ENCODE peak calls at places on chromosome 12, in six cellular contexts. T, A, S, Z, E and J are unnamed samples.

GRCh38 chr12:452667-453210 is 7.0 kb upstream of the B4GALNT3 start:
- DNase-seq in T (no peak), A (peak; percentile 40), S (peak; percentile 74), Z (no peak), E (no peak), J (no peak)

GRCh38 chr12:12182926-12183325 is 83.9 kb downstream of the LRP6 start:
- DNase-seq in T (peak; percentile 86), A (no peak), S (no peak), Z (no peak), E (no peak), J (no peak)

GRCh38 chr12:11732023-11732422 is 82.5 kb downstream of the ETV6 start:
- DNase-seq in T (no peak), A (no peak), S (no peak), Z (no peak), E (no peak), J (no peak)

GRCh38 chr12:55818140-55818728 is 393 bp downstream of the ORMDL2 start:
- DNase-seq in T (no peak), A (no peak), S (peak; percentile 58), Z (no peak), E (no peak), J (no peak)

GRCh38 chr12:113204806-113205205 is 16.5 kb upstream of the TPCN1 start:
- DNase-seq in T (no peak), A (no peak), S (no peak), Z (no peak), E (no peak), J (no peak)

GRCh38 chr12:109946505-109946904 is 46.4 kb downstream of the TCHP start:
- DNase-seq in T (peak; percentile 65), A (no peak), S (no peak), Z (peak; percentile 81), E (no peak), J (no peak)

GRCh38 chr12:31832740-31833540 is 104.1 kb upstream of the AMN1 start:
- DNase-seq in T (no peak), A (no peak), S (no peak), Z (no peak), E (no peak), J (no peak)

GRCh38 chr12:15186593-15186992 is 34.6 kb downstream of the RERG start:
- DNase-seq in T (no peak), A (peak; percentile 77), S (no peak), Z (no peak), E (no peak), J (peak; percentile 16)

GRCh38 chr12:54961190-54961589 is 23.4 kb downstream of the TESPA1 start:
- DNase-seq in T (no peak), A (no peak), S (no peak), Z (no peak), E (no peak), J (no peak)

GRCh38 chr12:8894378-8894777 is 19.9 kb upstream of the PHC1 start:
- DNase-seq in T (no peak), A (no peak), S (no peak), Z (no peak), E (no peak), J (no peak)

GRCh38 chr12:109743076-109743910 is 29.7 kb downstream of the FAM222A start:
- DNase-seq in T (no peak), A (peak; percentile 27), S (no peak), Z (no peak), E (no peak), J (no peak)

GRCh38 chr12:32161040-32161439 is 54.4 kb downstream of the BICD1 start:
- DNase-seq in T (no peak), A (no peak), S (no peak), Z (no peak), E (no peak), J (no peak)

GRCh38 chr12:109890620-109891019 is 9.5 kb upstream of the TCHP start:
- DNase-seq in T (no peak), A (no peak), S (no peak), Z (no peak), E (no peak), J (no peak)

DNA sequence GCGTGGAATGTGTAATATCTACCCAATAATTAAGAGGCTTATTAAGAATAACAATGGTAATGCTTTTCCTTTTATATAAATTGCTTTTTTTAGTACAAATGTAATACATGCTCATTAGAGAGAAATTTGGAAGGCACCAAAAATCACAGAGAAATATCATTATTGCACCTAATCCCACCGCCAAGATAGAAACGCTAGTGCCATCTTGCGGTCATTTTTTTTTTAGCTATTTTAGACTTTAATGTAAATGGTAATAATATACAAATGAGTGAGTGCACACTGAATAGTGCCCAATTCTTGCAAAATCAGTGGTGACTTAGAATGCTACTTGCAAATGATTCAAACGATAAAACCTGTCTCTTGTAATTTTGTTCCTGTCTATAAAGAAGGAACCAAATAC is 576.8 kb upstream of the TMEM132C start:
- DNase-seq in T (no peak), A (no peak), S (no peak), Z (peak; percentile 3), E (peak; percentile 21), J (no peak)
- TF ChIP-seq CTCF in T (peak; percentile 39), A (no peak), S (peak; percentile 23), Z (peak; percentile 61), E (peak; percentile 29), J (no peak)

DNA sequence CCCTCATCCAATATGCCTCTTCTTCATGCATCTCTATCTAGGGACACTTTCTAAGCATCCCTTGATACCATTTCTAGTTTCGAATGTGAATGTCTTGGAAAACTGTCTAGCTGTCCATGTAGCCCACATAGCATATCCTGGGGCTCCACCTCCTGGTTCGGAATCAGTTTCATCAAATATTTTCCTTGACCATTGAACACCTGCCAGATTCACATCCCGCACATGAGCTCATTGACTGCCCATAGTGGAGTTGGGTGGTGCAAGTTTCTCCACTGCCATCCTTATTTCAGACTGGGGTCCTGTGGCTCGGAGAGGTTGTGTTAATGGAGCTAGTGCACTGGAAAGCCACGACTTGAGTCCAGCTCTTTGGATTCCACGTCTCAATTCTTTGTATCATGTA is 58.6 kb upstream of the TMEM263 start:
- DNase-seq in T (peak; percentile 45), A (peak; percentile 20), S (no peak), Z (no peak), E (peak; percentile 41), J (no peak)
- TF ChIP-seq CTCF in T (peak; percentile 40), A (peak; percentile 26), S (no peak), Z (peak; percentile 17), E (no peak), J (peak; percentile 26)

GRCh38 chr12:99767809-99768208 is 120.3 kb downstream of the GARIN6 start:
- DNase-seq in T (peak; percentile 11), A (no peak), S (no peak), Z (peak; percentile 53), E (peak; percentile 35), J (no peak)
- TF ChIP-seq CTCF in T (peak; percentile 51), A (peak; percentile 39), S (peak; percentile 51), Z (peak; percentile 75), E (peak; percentile 52), J (peak; percentile 66)

GRCh38 chr12:107417004-107417403 is 268.6 kb upstream of the PWP1 start:
- DNase-seq in T (no peak), A (no peak), S (no peak), Z (no peak), E (no peak), J (no peak)
- TF ChIP-seq CTCF in T (no peak), A (no peak), S (no peak), Z (no peak), E (no peak), J (no peak)

DNA sequence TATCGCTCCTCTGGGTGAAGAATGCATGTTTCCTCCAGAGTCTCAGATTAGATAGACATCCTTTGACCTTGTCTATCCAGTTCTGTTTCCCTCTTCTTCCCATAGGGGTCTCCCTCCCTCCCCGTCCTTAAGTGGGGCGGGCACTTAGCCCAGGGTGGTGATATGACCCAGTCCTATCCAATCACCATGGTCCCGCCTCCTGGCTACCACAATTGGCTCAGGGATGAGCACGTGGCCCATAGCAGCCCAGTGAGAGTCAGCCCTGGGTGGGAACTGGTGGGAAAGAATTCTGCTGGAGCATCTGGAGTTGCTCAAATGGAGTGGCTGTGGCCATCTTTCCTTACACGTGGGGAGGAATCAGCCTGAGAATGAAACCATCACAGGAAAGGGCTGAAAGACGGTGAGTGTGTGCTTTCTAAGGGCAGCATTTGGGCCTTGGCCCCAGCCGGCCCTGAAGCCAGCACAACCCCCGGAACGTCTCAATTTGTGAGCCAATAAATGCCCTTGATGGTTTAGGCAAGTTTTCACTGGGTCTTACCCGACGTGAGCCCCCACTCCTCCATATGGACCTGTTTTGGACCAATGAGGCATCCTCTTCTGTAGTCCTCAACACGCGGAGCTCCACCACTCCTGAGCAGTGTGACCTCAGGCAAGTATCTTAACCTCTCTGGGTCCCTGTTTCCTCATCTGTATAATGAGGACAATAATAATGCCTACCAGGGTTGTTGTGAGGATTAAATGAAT is 14.3 kb upstream of the MLXIP start:
- DNase-seq in T (peak; percentile 90), A (peak; percentile 98), S (peak; percentile 69), Z (peak; percentile 97), E (peak; percentile 86), J (no peak)
- TF ChIP-seq CTCF in T (peak; percentile 39), A (peak; percentile 85), S (no peak), Z (peak; percentile 61), E (no peak), J (peak; percentile 42)

DNA sequence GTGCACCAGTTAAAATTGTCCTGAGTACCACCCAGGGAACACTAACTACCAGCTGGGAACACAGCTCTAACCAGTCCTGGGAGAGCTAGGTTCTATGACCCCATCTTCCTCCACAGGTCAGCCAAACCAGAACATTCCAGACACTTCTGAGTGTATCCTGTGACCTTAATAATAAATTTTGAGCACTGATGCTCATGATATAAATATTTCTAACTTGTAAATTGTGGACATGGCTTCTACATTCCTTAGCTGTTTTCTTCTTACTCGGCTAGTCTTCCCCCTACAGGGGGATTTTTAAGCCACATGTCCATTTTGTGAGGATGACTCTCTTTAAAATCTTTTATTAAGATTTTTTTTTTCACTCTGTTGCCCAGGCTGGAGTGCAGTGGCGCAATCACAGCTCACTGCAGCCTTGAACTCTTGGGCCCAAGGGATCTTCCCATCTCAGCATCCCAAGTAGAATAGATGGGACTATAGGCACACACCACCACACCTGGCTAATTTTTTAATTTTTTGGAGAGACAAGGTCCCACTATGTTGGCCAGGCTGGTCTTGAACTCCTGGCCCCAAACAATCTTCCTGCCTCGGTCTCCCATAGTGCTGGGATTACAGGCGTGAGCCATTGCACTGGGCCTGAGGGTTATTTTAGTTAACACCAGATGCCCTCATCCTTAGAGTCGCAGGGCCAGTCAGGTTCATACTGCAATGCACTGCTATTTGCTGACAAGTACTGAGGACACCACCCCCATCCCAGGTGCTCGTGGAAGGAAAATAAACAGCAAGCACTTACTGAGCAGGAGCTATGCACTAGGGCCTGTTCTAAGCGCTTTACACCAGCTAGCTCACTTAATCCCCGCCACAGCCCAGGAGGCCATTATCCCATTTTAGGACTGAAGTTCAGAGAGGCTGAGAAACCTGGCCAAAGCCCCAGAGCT is 142.6 kb upstream of the NCOR2 start:
- DNase-seq in T (peak; percentile 87), A (no peak), S (no peak), Z (no peak), E (no peak), J (no peak)
- TF ChIP-seq CTCF in T (peak; percentile 64), A (no peak), S (no peak), Z (no peak), E (no peak), J (no peak)

DNA sequence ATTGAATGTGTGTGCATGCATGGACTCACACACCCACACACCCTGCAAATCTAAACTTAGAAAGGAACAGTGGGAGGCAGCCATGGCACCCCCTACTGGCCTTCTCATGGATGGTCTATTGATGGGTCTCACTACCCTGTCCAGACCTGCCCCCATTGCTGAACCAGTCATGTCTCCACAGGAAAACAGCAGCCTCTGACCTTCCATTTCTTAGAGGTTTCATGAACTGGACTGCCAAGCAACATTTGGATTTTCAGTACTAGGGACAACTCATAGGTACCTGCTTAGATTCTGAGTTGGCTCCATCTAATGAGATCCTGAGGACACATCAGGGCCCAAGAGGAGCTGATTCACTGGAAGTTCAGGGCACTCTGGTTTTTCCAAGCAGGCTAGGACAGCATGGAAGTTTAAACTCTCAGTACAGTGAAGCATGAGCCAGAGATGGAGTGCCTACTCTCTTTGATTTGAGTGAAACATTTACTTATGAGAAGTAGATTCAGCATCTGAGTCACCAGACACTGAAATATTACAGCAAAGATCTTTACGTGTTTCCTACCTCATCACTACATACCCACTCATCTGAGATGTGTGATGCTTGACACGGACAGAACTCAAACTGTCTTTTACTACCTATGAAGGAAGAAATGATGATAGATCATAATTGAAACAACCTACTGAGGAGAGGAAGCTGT is 98.9 kb upstream of the PLEKHG7 start:
- DNase-seq in T (peak; percentile 50), A (no peak), S (no peak), Z (no peak), E (no peak), J (no peak)
- TF ChIP-seq CTCF in T (no peak), A (peak; percentile 23), S (peak; percentile 12), Z (no peak), E (peak; percentile 11), J (no peak)